ENCODE peak calls at places on chromosomes 11 and 22, in six cellular contexts. K is transverse colon, H is A549, U is vagina, G is IMR-90, B is uterus. F is an unnamed sample.
A peak's percentile ranks its signal among the peaks of the same experiment; 100 is the strongest.

GRCh38 chr22:27372969-27373670 is 428.4 kb downstream of the MN1 start:
- DNase-seq in K (peak; percentile 88), H (no peak), U (peak; percentile 25), G (no peak), B (no peak), F (peak; percentile 8)

GRCh38 chr11:132911186-132911585 is 621.1 kb downstream of the OPCML start:
- DNase-seq in K (no peak), H (no peak), U (no peak), G (peak; percentile 58), B (no peak), F (no peak)

GRCh38 chr11:66979336-66979980 is 4.4 kb downstream of the C11orf86 start:
- DNase-seq in K (no peak), H (no peak), U (no peak), G (no peak), B (no peak), F (no peak)

GRCh38 chr11:70712471-70712870 is 314.1 kb downstream of the CTTN start:
- DNase-seq in K (peak; percentile 52), H (no peak), U (no peak), G (no peak), B (no peak), F (no peak)

GRCh38 chr11:94729352-94729751 is 38.8 kb upstream of the AMOTL1 start:
- DNase-seq in K (no peak), H (no peak), U (no peak), G (no peak), B (no peak), F (no peak)

GRCh38 chr11:117606807-117607206 is 190.2 kb downstream of the DSCAML1 start:
- DNase-seq in K (no peak), H (no peak), U (no peak), G (no peak), B (no peak), F (no peak)

GRCh38 chr11:6648505-6648904 is 7.1 kb downstream of the DCHS1 start:
- DNase-seq in K (no peak), H (no peak), U (peak; percentile 56), G (no peak), B (no peak), F (no peak)

GRCh38 chr22:49600891-49601431 is 226.7 kb downstream of the BRD1 start:
- DNase-seq in K (no peak), H (no peak), U (no peak), G (no peak), B (no peak), F (no peak)

GRCh38 chr22:38289583-38290082 is 16.8 kb upstream of the TMEM184B start:
- DNase-seq in K (no peak), H (no peak), U (no peak), G (no peak), B (no peak), F (no peak)

GRCh38 chr11:46725338-46726205 is 6.6 kb downstream of the F2 start:
- DNase-seq in K (no peak), H (no peak), U (no peak), G (no peak), B (no peak), F (no peak)

GRCh38 chr11:34299284-34299961 is 58.4 kb downstream of the ABTB2 start:
- DNase-seq in K (no peak), H (no peak), U (no peak), G (no peak), B (no peak), F (no peak)

GRCh38 chr11:16261836-16262644 is 94.3 kb downstream of the SOX6 start:
- DNase-seq in K (no peak), H (no peak), U (no peak), G (no peak), B (no peak), F (no peak)

GRCh38 chr22:37819100-37819433 is 4.1 kb upstream of the GALR3 start:
- DNase-seq in K (no peak), H (no peak), U (no peak), G (no peak), B (no peak), F (no peak)

GRCh38 chr11:128720522-128720985 is 26.7 kb downstream of the FLI1 start:
- DNase-seq in K (peak; percentile 67), H (no peak), U (no peak), G (no peak), B (no peak), F (no peak)

GRCh38 chr11:78941226-78941851 is 366.7 kb upstream of the NARS2 start:
- DNase-seq in K (no peak), H (no peak), U (no peak), G (no peak), B (no peak), F (peak; percentile 65)

GRCh38 chr22:33380789-33381530 is 322.8 kb upstream of the SYN3 start:
- DNase-seq in K (no peak), H (peak; percentile 6), U (no peak), G (peak; percentile 95), B (no peak), F (no peak)

GRCh38 chr11:130124096-130124495 is 35.5 kb upstream of the ST14 start:
- DNase-seq in K (peak; percentile 28), H (peak; percentile 22), U (no peak), G (peak; percentile 89), B (peak; percentile 45), F (peak; percentile 94)

GRCh38 chr11:121249039-121249663 is 43.4 kb upstream of the SC5D start:
- DNase-seq in K (no peak), H (peak; percentile 31), U (no peak), G (peak; percentile 48), B (no peak), F (no peak)

GRCh38 chr11:6672006-6672405 is 11.1 kb downstream of the MRPL17 start:
- DNase-seq in K (no peak), H (no peak), U (no peak), G (no peak), B (no peak), F (no peak)

GRCh38 chr11:32006799-32007388 is 84.0 kb upstream of the RCN1 start:
- DNase-seq in K (no peak), H (peak; percentile 40), U (no peak), G (peak; percentile 51), B (no peak), F (peak; percentile 6)

GRCh38 chr22:26648761-26649363 is 8.5 kb upstream of the MIAT start:
- DNase-seq in K (no peak), H (no peak), U (no peak), G (no peak), B (no peak), F (no peak)

GRCh38 chr11:86983071-86983488 is 27.9 kb upstream of the FZD4 start:
- DNase-seq in K (no peak), H (no peak), U (no peak), G (no peak), B (no peak), F (peak; percentile 17)

GRCh38 chr11:78961186-78961782 is 386.6 kb upstream of the NARS2 start:
- DNase-seq in K (peak; percentile 31), H (no peak), U (no peak), G (peak; percentile 46), B (no peak), F (peak; percentile 29)

GRCh38 chr22:29205598-29206371 is at the start of gene EMID1:
- DNase-seq in K (peak; percentile 47), H (no peak), U (no peak), G (peak; percentile 9), B (peak; percentile 48), F (peak; percentile 59)

GRCh38 chr11:67271548-67272284 is 5.4 kb downstream of the GRK2 start:
- DNase-seq in K (peak; percentile 22), H (no peak), U (no peak), G (no peak), B (no peak), F (no peak)

GRCh38 chr11:3056296-3057068 is 741 bp downstream of the CARS1 start:
- DNase-seq in K (peak; percentile 37), H (no peak), U (no peak), G (no peak), B (no peak), F (no peak)

GRCh38 chr11:77276271-77276670 is 25.2 kb downstream of the GDPD4 start:
- DNase-seq in K (no peak), H (no peak), U (no peak), G (peak; percentile 7), B (no peak), F (no peak)

GRCh38 chr22:32707971-32708370 is 93.5 kb upstream of the TIMP3 start:
- DNase-seq in K (no peak), H (no peak), U (no peak), G (no peak), B (no peak), F (no peak)

GRCh38 chr11:100185588-100185987 is 501.5 kb upstream of the ARHGAP42 start:
- DNase-seq in K (no peak), H (no peak), U (no peak), G (no peak), B (no peak), F (no peak)
- TF ChIP-seq POLR2A in K (no peak), H (no peak), U (no peak), G (no peak), B (no peak), F (no peak)

DNA sequence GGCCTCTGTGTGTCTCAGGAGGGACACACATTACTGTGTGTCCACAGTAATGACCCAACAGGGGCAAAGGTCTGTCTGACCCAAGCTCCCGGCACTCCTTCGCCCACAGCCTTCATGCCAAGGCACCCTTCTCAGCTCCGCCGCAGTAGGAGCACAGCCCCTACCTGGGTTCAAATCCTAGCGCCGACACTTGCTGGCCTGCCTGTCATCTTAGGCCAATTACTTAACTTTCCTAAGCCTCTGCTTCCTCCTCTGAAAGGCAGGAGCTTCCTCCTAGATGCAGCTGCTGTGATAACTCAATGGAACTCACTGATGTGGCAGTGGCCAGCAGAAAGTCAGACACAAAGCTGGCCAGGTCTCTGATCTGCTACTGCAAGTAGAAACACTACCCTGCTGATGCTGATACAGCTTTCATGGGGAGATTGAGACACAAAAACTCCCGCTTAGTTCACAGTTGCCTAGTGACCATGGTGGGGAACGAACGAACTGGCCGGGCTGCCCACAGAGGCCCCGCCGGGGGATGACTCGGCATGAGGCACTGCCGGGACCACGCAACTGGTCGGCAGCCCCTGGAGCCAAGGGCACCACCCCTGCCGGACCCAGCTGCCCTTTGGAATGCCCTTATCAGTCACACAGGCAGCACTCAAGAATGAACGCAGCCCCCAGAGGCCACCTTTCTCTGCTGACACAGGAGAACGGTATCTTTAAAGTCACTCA is 8.1 kb downstream of the EHD1 start:
- DNase-seq in K (peak; percentile 36), H (no peak), U (no peak), G (peak; percentile 78), B (peak; percentile 58), F (peak; percentile 17)
- TF ChIP-seq POLR2A in K (no peak), H (no peak), U (no peak), G (peak; percentile 27), B (no peak), F (no peak)

DNA sequence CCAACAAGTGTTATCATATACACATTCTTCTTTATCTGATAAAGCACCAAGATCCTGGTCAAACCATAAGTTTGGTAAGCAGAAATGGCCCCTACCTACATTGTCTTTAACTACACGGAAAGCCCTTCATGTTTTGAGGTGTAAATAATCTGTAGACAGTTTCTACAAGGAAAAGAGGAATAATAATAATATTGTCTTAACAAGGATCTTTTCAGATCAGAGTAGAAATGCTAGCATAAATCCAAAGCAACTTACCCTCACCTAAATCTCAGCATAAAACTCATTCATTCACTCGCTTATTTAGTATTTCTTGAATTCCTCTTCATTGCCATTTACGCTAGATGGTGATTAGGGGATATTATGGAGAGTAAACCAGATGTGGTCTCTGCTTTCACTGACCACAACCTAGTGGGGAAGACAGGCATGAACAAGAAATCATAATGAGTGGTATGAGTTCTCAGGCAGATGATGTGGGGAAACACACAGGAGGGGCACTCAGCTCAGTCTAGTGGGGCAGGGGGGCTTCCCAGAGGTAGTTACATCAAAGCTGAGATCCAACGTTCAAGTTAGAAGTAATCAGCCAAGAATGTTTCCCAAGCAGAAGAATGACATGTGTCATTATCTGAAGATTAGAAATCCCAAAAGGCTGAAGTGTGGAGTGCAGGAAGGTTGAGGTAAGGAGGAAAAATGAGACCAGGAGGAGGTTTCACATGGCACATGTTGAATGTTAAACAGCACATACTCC is 65.4 kb upstream of the ZC3H12C start:
- DNase-seq in K (no peak), H (no peak), U (no peak), G (no peak), B (no peak), F (no peak)
- TF ChIP-seq POLR2A in K (no peak), H (no peak), U (no peak), G (no peak), B (no peak), F (no peak)

GRCh38 chr11:76076749-76077148 is 129.6 kb downstream of the WNT11 start:
- DNase-seq in K (no peak), H (no peak), U (no peak), G (no peak), B (no peak), F (no peak)
- TF ChIP-seq POLR2A in K (no peak), H (no peak), U (no peak), G (no peak), B (no peak), F (no peak)